ENCODE peak calls at places on chromosomes 1 and 21, in eight cellular contexts. One of them, this sample, is unnamed.

GRCh38 chr21:39474545-39474944 is 22.8 kb downstream of the SH3BGR start:
- DNase-seq in Calu3: no peak
- DNase-seq in GM13977: no peak
- DNase-seq in Caco-2: no peak
- DNase-seq in choroid plexus epithelial cell: no peak
- DNase-seq in type B pancreatic cell: no peak
- DNase-seq in GM20000: no peak
- DNase-seq in fibroblast of the aortic adventitia: no peak
- DNase-seq in this sample: no peak

GRCh38 chr1:235943581-235944114 is 76.9 kb upstream of the LYST start:
- DNase-seq in choroid plexus epithelial cell: peak; percentile 99
- DNase-seq in Caco-2: no peak
- DNase-seq in Calu3: no peak
- DNase-seq in GM20000: no peak
- DNase-seq in type B pancreatic cell: no peak
- DNase-seq in GM13977: no peak
- DNase-seq in fibroblast of the aortic adventitia: peak; percentile 70
- DNase-seq in this sample: no peak

GRCh38 chr1:109617291-109617801 is 2.1 kb downstream of the GNAT2 start:
- DNase-seq in Caco-2: peak; percentile 37
- DNase-seq in Calu3: peak; percentile 14
- DNase-seq in type B pancreatic cell: no peak
- DNase-seq in fibroblast of the aortic adventitia: peak; percentile 94
- DNase-seq in GM20000: no peak
- DNase-seq in GM13977: no peak
- DNase-seq in choroid plexus epithelial cell: peak; percentile 94
- DNase-seq in this sample: no peak

GRCh38 chr1:198333744-198334143 is 176.9 kb downstream of the NEK7 start:
- DNase-seq in GM13977: no peak
- DNase-seq in Caco-2: no peak
- DNase-seq in Calu3: no peak
- DNase-seq in GM20000: no peak
- DNase-seq in choroid plexus epithelial cell: peak; percentile 25
- DNase-seq in fibroblast of the aortic adventitia: peak; percentile 39
- DNase-seq in type B pancreatic cell: no peak
- DNase-seq in this sample: no peak

GRCh38 chr1:206890125-206890637 is 7.1 kb upstream of the IL24 start:
- DNase-seq in type B pancreatic cell: no peak
- DNase-seq in choroid plexus epithelial cell: peak; percentile 51
- DNase-seq in Calu3: no peak
- DNase-seq in Caco-2: no peak
- DNase-seq in GM20000: no peak
- DNase-seq in GM13977: no peak
- DNase-seq in fibroblast of the aortic adventitia: peak; percentile 71
- DNase-seq in this sample: no peak

GRCh38 chr1:1290238-1290731 is 10.0 kb downstream of the SCNN1D start:
- DNase-seq in GM13977: peak; percentile 76
- DNase-seq in GM20000: peak; percentile 83
- DNase-seq in type B pancreatic cell: no peak
- DNase-seq in Caco-2: peak; percentile 65
- DNase-seq in choroid plexus epithelial cell: peak; percentile 67
- DNase-seq in Calu3: peak; percentile 85
- DNase-seq in fibroblast of the aortic adventitia: no peak
- DNase-seq in this sample: no peak

GRCh38 chr1:156898151-156898550 is 4.6 kb downstream of the PEAR1 start:
- DNase-seq in GM13977: no peak
- DNase-seq in fibroblast of the aortic adventitia: peak; percentile 69
- DNase-seq in type B pancreatic cell: no peak
- DNase-seq in Caco-2: no peak
- DNase-seq in Calu3: no peak
- DNase-seq in GM20000: no peak
- DNase-seq in choroid plexus epithelial cell: peak; percentile 86
- DNase-seq in this sample: no peak

GRCh38 chr1:177490240-177490639 is 319.5 kb downstream of the BRINP2 start:
- DNase-seq in Caco-2: no peak
- DNase-seq in GM13977: no peak
- DNase-seq in Calu3: no peak
- DNase-seq in choroid plexus epithelial cell: no peak
- DNase-seq in GM20000: no peak
- DNase-seq in fibroblast of the aortic adventitia: no peak
- DNase-seq in type B pancreatic cell: no peak
- DNase-seq in this sample: no peak

GRCh38 chr21:39082656-39083376 is 100.4 kb downstream of the PSMG1 start:
- DNase-seq in GM20000: no peak
- DNase-seq in fibroblast of the aortic adventitia: no peak
- DNase-seq in type B pancreatic cell: no peak
- DNase-seq in choroid plexus epithelial cell: no peak
- DNase-seq in GM13977: no peak
- DNase-seq in Caco-2: peak; percentile 72
- DNase-seq in Calu3: no peak
- DNase-seq in this sample: no peak

GRCh38 chr1:111963985-111964738 is 25.3 kb downstream of the KCND3 start:
- DNase-seq in fibroblast of the aortic adventitia: no peak
- DNase-seq in Calu3: no peak
- DNase-seq in GM20000: no peak
- DNase-seq in choroid plexus epithelial cell: no peak
- DNase-seq in GM13977: no peak
- DNase-seq in Caco-2: no peak
- DNase-seq in type B pancreatic cell: no peak
- DNase-seq in this sample: no peak

GRCh38 chr1:231037585-231038517 is 2.2 kb downstream of the FAM89A start:
- DNase-seq in GM13977: no peak
- DNase-seq in GM20000: no peak
- DNase-seq in Caco-2: peak; percentile 80
- DNase-seq in fibroblast of the aortic adventitia: no peak
- DNase-seq in choroid plexus epithelial cell: peak; percentile 71
- DNase-seq in type B pancreatic cell: no peak
- DNase-seq in Calu3: no peak
- DNase-seq in this sample: no peak

GRCh38 chr1:163027610-163028009 is 41.6 kb upstream of the RGS4 start:
- DNase-seq in GM20000: no peak
- DNase-seq in Calu3: no peak
- DNase-seq in type B pancreatic cell: no peak
- DNase-seq in Caco-2: no peak
- DNase-seq in choroid plexus epithelial cell: no peak
- DNase-seq in fibroblast of the aortic adventitia: no peak
- DNase-seq in GM13977: no peak
- DNase-seq in this sample: no peak

GRCh38 chr1:45047032-45047431 is 35.0 kb downstream of the UROD start:
- DNase-seq in fibroblast of the aortic adventitia: no peak
- DNase-seq in GM13977: no peak
- DNase-seq in Calu3: no peak
- DNase-seq in type B pancreatic cell: no peak
- DNase-seq in GM20000: no peak
- DNase-seq in choroid plexus epithelial cell: no peak
- DNase-seq in Caco-2: no peak
- DNase-seq in this sample: no peak

GRCh38 chr1:228365321-228366061 is 41.1 kb downstream of the TRIM11 start:
- DNase-seq in Caco-2: peak; percentile 26
- DNase-seq in choroid plexus epithelial cell: no peak
- DNase-seq in type B pancreatic cell: no peak
- DNase-seq in fibroblast of the aortic adventitia: no peak
- DNase-seq in GM20000: no peak
- DNase-seq in Calu3: no peak
- DNase-seq in GM13977: no peak
- DNase-seq in this sample: no peak

GRCh38 chr1:30888391-30888790 is 20.2 kb downstream of the SDC3 start:
- DNase-seq in Caco-2: no peak
- DNase-seq in fibroblast of the aortic adventitia: peak; percentile 95
- DNase-seq in type B pancreatic cell: no peak
- DNase-seq in choroid plexus epithelial cell: peak; percentile 96
- DNase-seq in GM13977: no peak
- DNase-seq in GM20000: no peak
- DNase-seq in Calu3: no peak
- DNase-seq in this sample: no peak

DNA sequence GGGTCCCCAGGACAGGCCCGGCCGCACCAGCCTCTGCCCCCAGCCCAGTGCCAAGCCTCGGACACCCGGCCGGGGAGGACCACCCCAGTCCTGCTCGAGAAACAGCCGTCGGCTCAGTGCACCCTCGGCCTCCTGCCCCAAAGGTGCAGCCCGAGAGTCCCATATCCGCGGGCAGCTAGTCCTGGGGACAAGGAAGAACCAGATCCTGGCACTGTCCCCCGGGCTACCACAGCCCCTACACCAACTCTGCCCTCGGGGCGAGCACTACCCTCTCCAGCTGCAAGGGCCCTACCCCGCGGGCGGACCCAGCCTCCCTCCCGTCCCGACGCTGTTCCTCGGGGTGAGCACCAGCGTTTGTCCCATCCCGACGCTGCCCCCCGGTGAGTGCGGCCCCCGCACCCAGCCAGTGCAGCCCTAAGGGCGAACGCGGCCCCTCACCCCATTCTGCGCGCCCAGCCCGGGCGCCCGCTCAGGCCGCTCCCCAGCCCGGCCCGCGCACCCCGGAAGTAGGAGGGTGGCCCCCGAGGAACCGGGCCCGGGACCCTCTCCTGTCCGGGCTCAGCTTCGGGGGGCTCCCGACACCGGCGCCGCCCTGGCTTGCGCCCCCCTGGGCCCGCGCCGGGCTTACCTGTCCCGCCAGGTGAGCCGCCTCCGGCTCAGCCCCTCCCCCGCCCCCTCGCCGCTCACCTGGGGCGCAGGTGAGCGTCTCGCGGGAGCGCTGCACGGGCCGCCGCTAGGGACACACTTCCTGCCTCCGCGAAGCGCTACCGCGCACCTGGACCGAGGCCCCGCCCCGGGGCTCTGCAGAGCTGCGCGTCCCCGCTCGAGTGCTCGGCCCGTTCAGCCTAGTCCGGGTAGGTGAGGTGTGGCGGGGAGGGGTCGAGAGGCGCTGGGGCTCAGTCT is at the start of gene KDF1:
- DNase-seq in type B pancreatic cell: peak; percentile 82
- DNase-seq in fibroblast of the aortic adventitia: no peak
- DNase-seq in Calu3: peak; percentile 91
- DNase-seq in GM13977: peak; percentile 47
- DNase-seq in Caco-2: peak; percentile 87
- DNase-seq in GM20000: no peak
- DNase-seq in choroid plexus epithelial cell: no peak
- DNase-seq in this sample: no peak
- TF ChIP-seq CTCF in type B pancreatic cell: no peak
- TF ChIP-seq CTCF in fibroblast of the aortic adventitia: no peak
- TF ChIP-seq CTCF in Calu3: peak; percentile 14
- TF ChIP-seq CTCF in GM13977: no peak
- TF ChIP-seq CTCF in Caco-2: peak; percentile 44
- TF ChIP-seq CTCF in GM20000: no peak
- TF ChIP-seq CTCF in choroid plexus epithelial cell: no peak
- TF ChIP-seq CTCF in this sample: no peak

GRCh38 chr1:95780836-95781235 is 546.8 kb downstream of the RWDD3 start:
- DNase-seq in Calu3: no peak
- DNase-seq in choroid plexus epithelial cell: no peak
- DNase-seq in Caco-2: no peak
- DNase-seq in type B pancreatic cell: no peak
- DNase-seq in fibroblast of the aortic adventitia: no peak
- DNase-seq in GM20000: no peak
- DNase-seq in GM13977: no peak
- DNase-seq in this sample: no peak
- TF ChIP-seq CTCF in Calu3: no peak
- TF ChIP-seq CTCF in choroid plexus epithelial cell: no peak
- TF ChIP-seq CTCF in Caco-2: no peak
- TF ChIP-seq CTCF in type B pancreatic cell: no peak
- TF ChIP-seq CTCF in fibroblast of the aortic adventitia: no peak
- TF ChIP-seq CTCF in GM20000: no peak
- TF ChIP-seq CTCF in GM13977: no peak
- TF ChIP-seq CTCF in this sample: no peak

GRCh38 chr1:4585216-4585615 is 69.2 kb upstream of the AJAP1 start:
- DNase-seq in GM20000: peak; percentile 59
- DNase-seq in Caco-2: no peak
- DNase-seq in choroid plexus epithelial cell: no peak
- DNase-seq in type B pancreatic cell: no peak
- DNase-seq in GM13977: no peak
- DNase-seq in Calu3: peak; percentile 4
- DNase-seq in fibroblast of the aortic adventitia: no peak
- DNase-seq in this sample: no peak
- TF ChIP-seq CTCF in GM20000: no peak
- TF ChIP-seq CTCF in Caco-2: peak; percentile 33
- TF ChIP-seq CTCF in choroid plexus epithelial cell: peak; percentile 10
- TF ChIP-seq CTCF in type B pancreatic cell: peak; percentile 76
- TF ChIP-seq CTCF in GM13977: peak; percentile 47
- TF ChIP-seq CTCF in Calu3: peak; percentile 15
- TF ChIP-seq CTCF in fibroblast of the aortic adventitia: peak; percentile 9
- TF ChIP-seq CTCF in this sample: no peak

DNA sequence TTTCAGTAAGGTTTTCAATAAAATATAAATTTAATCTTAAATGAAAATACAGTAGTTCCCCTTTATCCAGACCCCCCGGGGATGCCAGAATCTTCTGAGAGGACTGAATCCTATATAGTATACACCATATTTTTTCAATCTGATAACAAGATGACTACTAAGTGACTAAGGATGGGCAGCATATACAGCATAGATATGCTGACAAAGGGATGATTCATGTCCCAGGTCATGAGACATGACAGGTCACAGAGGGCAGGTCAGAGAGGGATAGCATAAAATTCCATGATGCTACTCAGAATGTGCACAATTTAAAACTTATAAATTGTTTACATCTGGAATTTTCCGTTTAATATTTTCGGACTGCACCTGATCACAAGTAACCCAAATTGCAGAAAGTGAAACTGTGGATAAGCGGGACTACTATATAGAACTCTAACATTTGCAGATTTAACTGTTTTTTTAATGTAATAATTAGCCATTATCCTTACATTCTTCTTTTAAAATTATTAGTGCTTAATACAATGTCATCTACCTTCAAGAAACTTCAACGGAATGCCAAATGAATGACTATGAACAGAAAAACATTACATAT is 48.8 kb downstream of the LRRC40 start:
- DNase-seq in GM20000: no peak
- DNase-seq in choroid plexus epithelial cell: peak; percentile 9
- DNase-seq in type B pancreatic cell: no peak
- DNase-seq in Caco-2: no peak
- DNase-seq in GM13977: no peak
- DNase-seq in Calu3: no peak
- DNase-seq in fibroblast of the aortic adventitia: no peak
- DNase-seq in this sample: no peak
- TF ChIP-seq CTCF in GM20000: no peak
- TF ChIP-seq CTCF in choroid plexus epithelial cell: no peak
- TF ChIP-seq CTCF in type B pancreatic cell: no peak
- TF ChIP-seq CTCF in Caco-2: no peak
- TF ChIP-seq CTCF in GM13977: no peak
- TF ChIP-seq CTCF in Calu3: no peak
- TF ChIP-seq CTCF in fibroblast of the aortic adventitia: no peak
- TF ChIP-seq CTCF in this sample: no peak

This sample was measured in D721Med.